ENCODE peak calls at places on chromosomes 3 and 15, in ten cellular contexts. One of them, this sample, is unnamed.

GRCh38 chr3:52237659-52238172 is 1.2 kb downstream of the TWF2 start:
- DNase-seq in HFFc6: peak
- DNase-seq in adipocyte: peak
- DNase-seq in GM20000: no peak
- DNase-seq in GM12891: no peak
- DNase-seq in activated naive CD8-positive, alpha-beta T cell treated with anti-CD3 and anti-CD28 coated beads for 36 hours: no peak
- DNase-seq in NCI-H1092: no peak
- DNase-seq in NCI-H1105: no peak
- DNase-seq in D341Med: no peak
- DNase-seq in stimulated activated CD4-positive, alpha-beta T cell treated with anti-CD3 and anti-CD28 coated beads, Interleukin-1b, Interleukin-23, amount 100 ng/mL, for 1 hour: no peak
- DNase-seq in this sample: no peak

GRCh38 chr3:20246662-20247061 is 60.7 kb upstream of the SGO1 start:
- DNase-seq in GM20000: peak
- DNase-seq in D341Med: no peak
- DNase-seq in stimulated activated CD4-positive, alpha-beta T cell treated with anti-CD3 and anti-CD28 coated beads, Interleukin-1b, Interleukin-23, amount 100 ng/mL, for 1 hour: no peak
- DNase-seq in activated naive CD8-positive, alpha-beta T cell treated with anti-CD3 and anti-CD28 coated beads for 36 hours: no peak
- DNase-seq in adipocyte: no peak
- DNase-seq in NCI-H1092: no peak
- DNase-seq in NCI-H1105: no peak
- DNase-seq in GM12891: no peak
- DNase-seq in HFFc6: no peak
- DNase-seq in this sample: peak

GRCh38 chr3:53799338-53799865 is 46.8 kb downstream of the CHDH start:
- DNase-seq in NCI-H1092: no peak
- DNase-seq in D341Med: no peak
- DNase-seq in NCI-H1105: no peak
- DNase-seq in activated naive CD8-positive, alpha-beta T cell treated with anti-CD3 and anti-CD28 coated beads for 36 hours: no peak
- DNase-seq in GM12891: no peak
- DNase-seq in GM20000: no peak
- DNase-seq in stimulated activated CD4-positive, alpha-beta T cell treated with anti-CD3 and anti-CD28 coated beads, Interleukin-1b, Interleukin-23, amount 100 ng/mL, for 1 hour: no peak
- DNase-seq in adipocyte: no peak
- DNase-seq in HFFc6: no peak
- DNase-seq in this sample: no peak

GRCh38 chr15:99613887-99614642 is 48.3 kb downstream of the MEF2A start:
- DNase-seq in HFFc6: peak
- DNase-seq in GM20000: no peak
- DNase-seq in adipocyte: peak
- DNase-seq in stimulated activated CD4-positive, alpha-beta T cell treated with anti-CD3 and anti-CD28 coated beads, Interleukin-1b, Interleukin-23, amount 100 ng/mL, for 1 hour: no peak
- DNase-seq in NCI-H1105: no peak
- DNase-seq in D341Med: no peak
- DNase-seq in NCI-H1092: no peak
- DNase-seq in activated naive CD8-positive, alpha-beta T cell treated with anti-CD3 and anti-CD28 coated beads for 36 hours: no peak
- DNase-seq in GM12891: no peak
- DNase-seq in this sample: no peak

GRCh38 chr15:92657486-92657885 is 1.9 kb upstream of the FAM174B start:
- DNase-seq in NCI-H1105: no peak
- DNase-seq in stimulated activated CD4-positive, alpha-beta T cell treated with anti-CD3 and anti-CD28 coated beads, Interleukin-1b, Interleukin-23, amount 100 ng/mL, for 1 hour: no peak
- DNase-seq in D341Med: no peak
- DNase-seq in adipocyte: no peak
- DNase-seq in activated naive CD8-positive, alpha-beta T cell treated with anti-CD3 and anti-CD28 coated beads for 36 hours: no peak
- DNase-seq in GM12891: no peak
- DNase-seq in HFFc6: no peak
- DNase-seq in NCI-H1092: no peak
- DNase-seq in GM20000: no peak
- DNase-seq in this sample: no peak

GRCh38 chr15:69424001-69424400 is 9.9 kb downstream of the KIF23 start:
- DNase-seq in D341Med: no peak
- DNase-seq in NCI-H1092: no peak
- DNase-seq in NCI-H1105: no peak
- DNase-seq in stimulated activated CD4-positive, alpha-beta T cell treated with anti-CD3 and anti-CD28 coated beads, Interleukin-1b, Interleukin-23, amount 100 ng/mL, for 1 hour: no peak
- DNase-seq in activated naive CD8-positive, alpha-beta T cell treated with anti-CD3 and anti-CD28 coated beads for 36 hours: no peak
- DNase-seq in HFFc6: no peak
- DNase-seq in adipocyte: no peak
- DNase-seq in GM20000: no peak
- DNase-seq in GM12891: no peak
- DNase-seq in this sample: no peak

GRCh38 chr3:185759523-185759922 is 65.3 kb downstream of the IGF2BP2 start:
- DNase-seq in NCI-H1092: no peak
- DNase-seq in GM20000: no peak
- DNase-seq in D341Med: no peak
- DNase-seq in stimulated activated CD4-positive, alpha-beta T cell treated with anti-CD3 and anti-CD28 coated beads, Interleukin-1b, Interleukin-23, amount 100 ng/mL, for 1 hour: no peak
- DNase-seq in adipocyte: no peak
- DNase-seq in GM12891: no peak
- DNase-seq in activated naive CD8-positive, alpha-beta T cell treated with anti-CD3 and anti-CD28 coated beads for 36 hours: no peak
- DNase-seq in NCI-H1105: no peak
- DNase-seq in HFFc6: no peak
- DNase-seq in this sample: no peak

GRCh38 chr15:61857169-61857829 is 202.9 kb downstream of the VPS13C start:
- DNase-seq in NCI-H1092: no peak
- DNase-seq in GM20000: no peak
- DNase-seq in D341Med: no peak
- DNase-seq in activated naive CD8-positive, alpha-beta T cell treated with anti-CD3 and anti-CD28 coated beads for 36 hours: no peak
- DNase-seq in adipocyte: no peak
- DNase-seq in GM12891: no peak
- DNase-seq in stimulated activated CD4-positive, alpha-beta T cell treated with anti-CD3 and anti-CD28 coated beads, Interleukin-1b, Interleukin-23, amount 100 ng/mL, for 1 hour: no peak
- DNase-seq in HFFc6: no peak
- DNase-seq in NCI-H1105: no peak
- DNase-seq in this sample: no peak

GRCh38 chr3:67706934-67707333 is 52.5 kb upstream of the SUCLG2 start:
- DNase-seq in NCI-H1105: no peak
- DNase-seq in adipocyte: peak
- DNase-seq in D341Med: no peak
- DNase-seq in HFFc6: no peak
- DNase-seq in GM12891: no peak
- DNase-seq in NCI-H1092: no peak
- DNase-seq in activated naive CD8-positive, alpha-beta T cell treated with anti-CD3 and anti-CD28 coated beads for 36 hours: no peak
- DNase-seq in stimulated activated CD4-positive, alpha-beta T cell treated with anti-CD3 and anti-CD28 coated beads, Interleukin-1b, Interleukin-23, amount 100 ng/mL, for 1 hour: no peak
- DNase-seq in GM20000: no peak
- DNase-seq in this sample: no peak

GRCh38 chr15:91522609-91523332 is 330.7 kb upstream of the SLCO3A1 start:
- DNase-seq in D341Med: no peak
- DNase-seq in NCI-H1092: no peak
- DNase-seq in HFFc6: peak
- DNase-seq in activated naive CD8-positive, alpha-beta T cell treated with anti-CD3 and anti-CD28 coated beads for 36 hours: no peak
- DNase-seq in NCI-H1105: no peak
- DNase-seq in GM12891: no peak
- DNase-seq in stimulated activated CD4-positive, alpha-beta T cell treated with anti-CD3 and anti-CD28 coated beads, Interleukin-1b, Interleukin-23, amount 100 ng/mL, for 1 hour: no peak
- DNase-seq in GM20000: no peak
- DNase-seq in adipocyte: peak
- DNase-seq in this sample: no peak